ENCODE peak calls at places on chromosomes 16 and 17, in eight cellular contexts. L is non-pigmented ciliary epithelial cell; R is GM04504; E is NCI-H1105 treated with DMSO at 0.1 percent for 48 hours; H is T-helper 1 cell; B is GM13977; J is EH; X is naive thymus-derived CD8-positive, alpha-beta T cell. C is an unnamed sample.

GRCh38 chr16:77885596-77886295 is 97.4 kb downstream of the VAT1L start:
- DNase-seq in L (peak; percentile 28), R (no peak), E (no peak), H (no peak), B (no peak), J (peak; percentile 54), X (no peak), C (no peak)

GRCh38 chr17:41082565-41083136 is 1.3 kb upstream of the KRTAP4-7 start:
- DNase-seq in L (no peak), R (no peak), E (no peak), H (no peak), B (no peak), J (peak; percentile 56), X (no peak), C (peak; percentile 44)

GRCh38 chr17:32461853-32462617 is 17.7 kb downstream of the PSMD11 start:
- DNase-seq in L (no peak), R (no peak), E (peak; percentile 53), H (peak; percentile 69), B (peak; percentile 53), J (peak; percentile 63), X (peak; percentile 53), C (peak; percentile 74)

GRCh38 chr16:23302045-23302956 is at the start of gene SCNN1B:
- DNase-seq in L (no peak), R (no peak), E (peak; percentile 16), H (no peak), B (peak; percentile 40), J (no peak), X (no peak), C (no peak)

GRCh38 chr16:81723098-81723723 is 55.9 kb upstream of the PLCG2 start:
- DNase-seq in L (no peak), R (no peak), E (peak; percentile 71), H (peak; percentile 47), B (peak; percentile 71), J (peak; percentile 82), X (no peak), C (peak; percentile 96)

GRCh38 chr16:73887895-73888294 is 408.7 kb upstream of the PSMD7 start:
- DNase-seq in L (no peak), R (no peak), E (no peak), H (no peak), B (no peak), J (no peak), X (no peak), C (no peak)

GRCh38 chr17:42673885-42674754 is 2.7 kb downstream of the PLEKHH3 start:
- DNase-seq in L (no peak), R (no peak), E (no peak), H (no peak), B (peak; percentile 87), J (peak; percentile 79), X (no peak), C (peak; percentile 72)

GRCh38 chr16:61885343-61885742 is 150.9 kb downstream of the CDH8 start:
- DNase-seq in L (no peak), R (no peak), E (no peak), H (no peak), B (no peak), J (no peak), X (no peak), C (no peak)

GRCh38 chr16:53840472-53840871 is 136.5 kb downstream of the FTO start:
- DNase-seq in L (no peak), R (no peak), E (no peak), H (no peak), B (no peak), J (no peak), X (no peak), C (no peak)

GRCh38 chr17:61669522-61669921 is 78.5 kb upstream of the NACA2 start:
- DNase-seq in L (no peak), R (no peak), E (peak; percentile 31), H (no peak), B (no peak), J (no peak), X (no peak), C (no peak)

GRCh38 chr17:72115789-72116520 is 4.9 kb upstream of the SOX9 start:
- DNase-seq in L (no peak), R (no peak), E (no peak), H (no peak), B (peak; percentile 40), J (no peak), X (no peak), C (no peak)

GRCh38 chr17:49723423-49723822 is 15.7 kb upstream of the SLC35B1 start:
- DNase-seq in L (no peak), R (no peak), E (no peak), H (no peak), B (no peak), J (no peak), X (no peak), C (no peak)

GRCh38 chr17:2954898-2955445 is 108.4 kb downstream of the OR1D5 start:
- DNase-seq in L (peak; percentile 74), R (peak; percentile 73), E (no peak), H (no peak), B (peak; percentile 36), J (peak; percentile 98), X (no peak), C (peak; percentile 35)